ENCODE peak calls at places on chromosomes 7 and 10, in ten cellular contexts. T is DMS153; L is D341Med; B is heart right ventricle; U is fibroblast of mammary gland; F is GM10248; Y is NCI-H2081 treated with DMSO at 0.1 percent for 48 hours; W is H7; J is AG09309; Z is activated T-helper 9 cell treated with anti-CD3 and anti-CD28 coated beads, Interleukin-2, amount 50 U/mL, for 16 hours. E is an unnamed sample.

GRCh38 chr7:41336455-41336952 is 366.4 kb downstream of the INHBA start:
- DNase-seq in T (no peak), L (no peak), B (no peak), U (no peak), F (no peak), Y (no peak), W (no peak), J (no peak), Z (no peak), E (no peak)

GRCh38 chr7:105972276-105972675 is 9.2 kb downstream of the CDHR3 start:
- DNase-seq in T (no peak), L (no peak), B (no peak), U (no peak), F (no peak), Y (no peak), W (no peak), J (no peak), Z (no peak), E (no peak)

GRCh38 chr7:94907026-94907419 is 371 bp upstream of the PPP1R9A start:
- DNase-seq in T (no peak), L (no peak), B (no peak), U (no peak), F (no peak), Y (no peak), W (no peak), J (no peak), Z (no peak), E (no peak)

GRCh38 chr10:120428754-120429153 is 28.3 kb upstream of the PLPP4 start:
- DNase-seq in T (no peak), L (no peak), B (no peak), U (no peak), F (no peak), Y (no peak), W (no peak), J (no peak), Z (no peak), E (no peak)

GRCh38 chr10:71089162-71089561 is 123.2 kb upstream of the UNC5B start:
- DNase-seq in T (no peak), L (no peak), B (no peak), U (no peak), F (peak), Y (no peak), W (no peak), J (no peak), Z (no peak), E (no peak)

GRCh38 chr7:1670894-1671875 is 1.1 kb downstream of the ELFN1 start:
- DNase-seq in T (no peak), L (peak), B (no peak), U (no peak), F (peak), Y (no peak), W (peak), J (no peak), Z (no peak), E (no peak)

GRCh38 chr10:6722616-6723004 is 142.5 kb upstream of the PRKCQ start:
- DNase-seq in T (no peak), L (no peak), B (no peak), U (peak), F (no peak), Y (no peak), W (no peak), J (no peak), Z (no peak), E (peak)

GRCh38 chr10:80497187-80498038 is 40.3 kb upstream of the SH2D4B start:
- DNase-seq in T (no peak), L (no peak), B (peak), U (peak), F (no peak), Y (no peak), W (no peak), J (no peak), Z (no peak), E (no peak)

GRCh38 chr10:96695975-96696634 is 24.2 kb downstream of the PIK3AP1 start:
- DNase-seq in T (no peak), L (no peak), B (no peak), U (no peak), F (no peak), Y (no peak), W (no peak), J (no peak), Z (no peak), E (no peak)

GRCh38 chr10:21100871-21101514 is 203.9 kb upstream of the NEBL start:
- DNase-seq in T (no peak), L (no peak), B (no peak), U (peak), F (no peak), Y (no peak), W (no peak), J (no peak), Z (no peak), E (peak)

GRCh38 chr10:108812296-108812695 is 1111.0 kb downstream of the XPNPEP1 start:
- DNase-seq in T (no peak), L (no peak), B (no peak), U (no peak), F (no peak), Y (no peak), W (no peak), J (no peak), Z (no peak), E (no peak)

GRCh38 chr10:133185916-133186315 is 25.9 kb downstream of the KNDC1 start:
- DNase-seq in T (no peak), L (no peak), B (no peak), U (no peak), F (no peak), Y (no peak), W (peak), J (no peak), Z (no peak), E (no peak)

E was measured in A172.